ENCODE peak calls at places on chromosomes 12 and 14, in six cellular contexts. B is neuronal stem cell, I is IMR-90, D is H9, A is mesendoderm, G is H1. H is an unnamed sample.
A peak's percentile ranks its signal among the peaks of the same experiment; 100 is the strongest.

GRCh38 chr14:51581017-51581881 is 70.5 kb upstream of the FRMD6 start:
- DNase-seq in B (no peak), I (peak; percentile 94), D (no peak), A (no peak), G (no peak), H (peak; percentile 88)

GRCh38 chr12:750356-751191 is 1.8 kb upstream of the WNK1 start:
- DNase-seq in B (no peak), I (no peak), D (no peak), A (no peak), G (no peak), H (no peak)

GRCh38 chr14:44370727-44371126 is 136.4 kb downstream of the FSCB start:
- DNase-seq in B (no peak), I (no peak), D (no peak), A (no peak), G (no peak), H (no peak)

GRCh38 chr12:46450279-46450748 is 77.7 kb upstream of the SLC38A2 start:
- DNase-seq in B (no peak), I (no peak), D (no peak), A (no peak), G (no peak), H (no peak)

GRCh38 chr12:53425515-53426150 is 2.0 kb downstream of the AMHR2 start:
- DNase-seq in B (no peak), I (no peak), D (no peak), A (no peak), G (no peak), H (no peak)

GRCh38 chr12:114218136-114218535 is 187.8 kb downstream of the TBX5 start:
- DNase-seq in B (no peak), I (no peak), D (no peak), A (no peak), G (no peak), H (no peak)

GRCh38 chr12:111409403-111410228 is 3.9 kb downstream of the SH2B3 start:
- DNase-seq in B (no peak), I (peak; percentile 67), D (peak; percentile 63), A (peak; percentile 79), G (no peak), H (peak; percentile 94)

GRCh38 chr14:39055786-39056474 is 47.1 kb downstream of the SEC23A start:
- DNase-seq in B (no peak), I (no peak), D (no peak), A (peak; percentile 36), G (no peak), H (no peak)

GRCh38 chr14:103905861-103906456 is 22.3 kb upstream of the TDRD9 start:
- DNase-seq in B (no peak), I (no peak), D (peak; percentile 76), A (peak; percentile 48), G (peak; percentile 19), H (no peak)

GRCh38 chr14:55129428-55130193 is 559 bp downstream of the LGALS3 start:
- DNase-seq in B (no peak), I (peak; percentile 74), D (peak; percentile 65), A (peak; percentile 60), G (no peak), H (peak; percentile 88)

GRCh38 chr12:52418576-52419110 is 12.5 kb upstream of the KRT82 start:
- DNase-seq in B (no peak), I (no peak), D (no peak), A (no peak), G (no peak), H (no peak)

GRCh38 chr12:3130053-3130805 is 53.0 kb downstream of the TSPAN9 start:
- DNase-seq in B (no peak), I (peak; percentile 19), D (no peak), A (no peak), G (no peak), H (no peak)

GRCh38 chr14:33493329-33493728 is 457.5 kb downstream of the EGLN3 start:
- DNase-seq in B (no peak), I (no peak), D (no peak), A (no peak), G (no peak), H (no peak)

GRCh38 chr14:100078997-100079561 is 13.9 kb downstream of the EVL start:
- DNase-seq in B (no peak), I (peak; percentile 72), D (peak; percentile 78), A (peak; percentile 82), G (peak; percentile 17), H (peak; percentile 73)

GRCh38 chr12:92929957-92930356 is 862 bp upstream of the EEA1 start:
- DNase-seq in B (no peak), I (no peak), D (no peak), A (no peak), G (no peak), H (no peak)

GRCh38 chr12:82475211-82475610 is 116.9 kb downstream of the METTL25 start:
- DNase-seq in B (no peak), I (no peak), D (no peak), A (no peak), G (no peak), H (no peak)

GRCh38 chr12:116525418-116526001 is 33.7 kb upstream of the MAP1LC3B2 start:
- DNase-seq in B (no peak), I (peak; percentile 92), D (no peak), A (peak; percentile 86), G (no peak), H (peak; percentile 79)

GRCh38 chr12:47458273-47458672 is 247.6 kb downstream of the RPAP3 start:
- DNase-seq in B (no peak), I (no peak), D (no peak), A (no peak), G (no peak), H (no peak)

GRCh38 chr12:51592034-51592705 is 1.1 kb downstream of the SCN8A start:
- DNase-seq in B (peak; percentile 6), I (peak; percentile 79), D (no peak), A (peak; percentile 46), G (no peak), H (peak; percentile 54)

GRCh38 chr14:95348395-95349080 is 28.8 kb upstream of the CLMN start:
- DNase-seq in B (no peak), I (no peak), D (no peak), A (peak; percentile 38), G (no peak), H (no peak)

GRCh38 chr12:62848418-62848817 is 86.5 kb downstream of the PPM1H start:
- DNase-seq in B (no peak), I (peak; percentile 85), D (no peak), A (no peak), G (no peak), H (peak; percentile 84)

GRCh38 chr12:47039756-47040155 is 39.7 kb upstream of the PCED1B start:
- DNase-seq in B (no peak), I (no peak), D (no peak), A (no peak), G (no peak), H (no peak)

DNA sequence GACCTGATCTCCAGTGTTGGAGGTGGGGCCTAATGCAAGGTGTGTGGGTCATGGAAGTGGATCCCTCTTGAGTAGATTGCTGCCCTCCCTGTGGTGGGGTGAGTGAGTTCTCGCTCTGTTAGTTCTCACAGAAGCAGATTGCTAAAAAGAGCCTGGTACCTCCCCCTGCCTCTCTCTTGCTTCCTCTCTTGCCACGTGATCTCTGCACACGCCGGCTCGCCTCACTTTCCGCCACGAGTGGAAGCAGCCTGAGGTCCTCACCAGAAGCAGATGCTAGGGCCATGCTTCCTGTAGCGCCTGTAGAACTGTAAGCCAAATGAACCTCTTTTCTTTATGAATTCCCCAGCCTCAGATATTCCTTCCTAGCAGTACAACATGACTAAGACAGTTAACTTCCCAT is 76.1 kb downstream of the ETV6 start:
- DNase-seq in B (no peak), I (peak; percentile 28), D (no peak), A (no peak), G (no peak), H (no peak)
- H3K18ac ChIP-seq in B (no peak overlapping the region), I (no peak overlapping the region), D (no peak overlapping the region), A (no peak overlapping the region), G (no peak overlapping the region), H (no peak overlapping the region)

GRCh38 chr12:24952389-24952788 is 3.5 kb upstream of the BCAT1 start:
- DNase-seq in B (no peak), I (no peak), D (no peak), A (no peak), G (no peak), H (no peak)
- H3K18ac ChIP-seq in B (no peak overlapping the region), I (no peak overlapping the region), D (no peak overlapping the region), A (peak overlapping the region; percentile 54), G (no peak overlapping the region), H (no peak overlapping the region)

DNA sequence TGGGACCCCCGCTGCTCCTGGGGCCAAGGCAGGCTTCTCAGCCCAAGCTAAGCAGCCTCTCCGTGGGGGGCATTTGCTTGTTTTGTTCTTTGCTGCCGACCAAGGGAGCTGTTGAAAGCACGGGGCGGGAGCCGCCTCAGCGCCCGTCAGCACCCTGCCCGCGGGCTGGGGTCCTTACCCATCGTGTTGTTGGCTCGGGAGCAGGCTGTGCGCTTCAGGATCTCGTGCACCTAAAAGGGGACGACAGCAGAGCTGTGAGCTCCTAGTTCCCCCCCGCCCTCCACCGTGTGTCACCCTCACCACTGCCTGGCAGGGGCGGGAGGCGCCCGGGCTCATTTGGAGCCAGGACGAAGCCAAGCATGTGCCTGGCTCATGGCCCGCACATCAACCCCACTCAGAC is 117.5 kb downstream of the ANO2 start:
- DNase-seq in B (no peak), I (no peak), D (peak; percentile 63), A (peak; percentile 29), G (no peak), H (no peak)
- H3K18ac ChIP-seq in B (peak overlapping the region; percentile 77), I (no peak overlapping the region), D (no peak overlapping the region), A (no peak overlapping the region), G (peak overlapping the region; percentile 32), H (no peak overlapping the region)

GRCh38 chr14:68624541-68625220 is 168.2 kb downstream of the ZFP36L1 start:
- DNase-seq in B (no peak), I (no peak), D (no peak), A (no peak), G (no peak), H (no peak)
- H3K18ac ChIP-seq in B (no peak overlapping the region), I (no peak overlapping the region), D (no peak overlapping the region), A (no peak overlapping the region), G (peak overlapping the region; percentile 71), H (peak overlapping the region; percentile 38)

DNA sequence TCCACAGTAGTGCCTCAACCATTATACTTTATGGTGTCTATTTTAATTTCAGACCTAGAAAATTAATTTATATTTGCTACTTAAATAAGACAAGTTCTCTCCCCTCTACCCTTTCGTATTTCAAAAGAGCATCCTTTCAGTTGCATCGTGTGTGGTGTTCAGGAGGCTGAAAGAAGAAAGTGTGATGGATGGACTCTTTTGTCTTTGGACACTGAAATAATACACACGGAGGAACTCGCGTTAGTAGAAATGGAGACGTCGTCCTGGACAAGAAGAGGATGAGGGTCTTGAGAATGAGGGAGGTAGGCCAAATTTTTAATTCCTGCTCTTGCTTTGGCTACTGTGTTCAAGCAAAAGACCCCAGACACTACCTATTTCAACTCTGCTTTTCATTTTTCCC is 921 bp downstream of the TMED8 start:
- DNase-seq in B (no peak), I (no peak), D (no peak), A (no peak), G (no peak), H (no peak)
- H3K18ac ChIP-seq in B (peak overlapping the region; percentile 44), I (no peak overlapping the region), D (no peak overlapping the region), A (no peak overlapping the region), G (no peak overlapping the region), H (no peak overlapping the region)

H was measured in mesenchymal stem cell.